ENCODE peak calls at places on chromosomes 12 and 14, in eight cellular contexts. S is uterus, Z is HCT116, Q is sigmoid colon, X is IMR-90, H is endothelial cell of umbilical vein, K is esophagus muscularis mucosa, L is adrenal gland. A is an unnamed sample.

GRCh38 chr12:68040450-68041075 is 51.3 kb downstream of the IFNG-AS1 start:
- DNase-seq in H (peak; percentile 70), Z (peak; percentile 65), S (peak; percentile 57), K (no peak), Q (peak; percentile 73), X (peak; percentile 73), L (peak; percentile 77), A (peak; percentile 80)

GRCh38 chr14:61355892-61356325 is 34.5 kb downstream of the PRKCH start:
- DNase-seq in H (peak; percentile 100), K (no peak), Q (peak; percentile 70), S (peak; percentile 74), L (peak; percentile 65), Z (peak; percentile 98), X (peak; percentile 11), A (no peak)

GRCh38 chr14:90820958-90821357 is 4.7 kb upstream of the TTC7B start:
- DNase-seq in X (peak; percentile 55), K (no peak), S (no peak), H (no peak), Q (no peak), L (no peak), Z (no peak), A (no peak)

GRCh38 chr12:107845226-107845979 is 70.9 kb downstream of the ASCL4 start:
- DNase-seq in K (no peak), Z (no peak), X (no peak), Q (no peak), L (no peak), H (no peak), S (no peak), A (no peak)

GRCh38 chr14:55448146-55448614 is 7.8 kb upstream of the TBPL2 start:
- DNase-seq in Q (no peak), L (peak; percentile 68), X (peak; percentile 97), Z (peak; percentile 100), H (peak; percentile 96), K (no peak), S (peak; percentile 43), A (no peak)

GRCh38 chr12:101608301-101609133 is 13.7 kb downstream of the MYBPC1 start:
- DNase-seq in K (no peak), H (no peak), L (no peak), Q (no peak), Z (no peak), X (no peak), S (no peak), A (peak; percentile 75)

GRCh38 chr12:86367137-86367536 is 110.9 kb upstream of the MGAT4C start:
- DNase-seq in Q (no peak), L (no peak), K (no peak), H (no peak), S (no peak), Z (no peak), X (no peak), A (no peak)

GRCh38 chr12:110179291-110179690 is 55.1 kb downstream of the IFT81 start:
- DNase-seq in H (no peak), K (no peak), X (peak; percentile 69), S (no peak), Q (no peak), Z (no peak), L (no peak), A (no peak)

GRCh38 chr14:73246387-73247150 is 9.3 kb downstream of the PAPLN start:
- DNase-seq in Q (no peak), X (no peak), S (no peak), K (no peak), L (no peak), H (no peak), Z (no peak), A (no peak)

GRCh38 chr14:72590577-72590976 is 303.3 kb downstream of the DPF3 start:
- DNase-seq in Q (no peak), Z (no peak), L (no peak), X (no peak), S (no peak), K (no peak), H (no peak), A (peak; percentile 66)

GRCh38 chr14:84988391-84988790 is 541.6 kb upstream of the FLRT2 start:
- DNase-seq in K (no peak), Q (no peak), S (no peak), H (no peak), L (no peak), X (no peak), Z (no peak), A (no peak)

GRCh38 chr12:126198966-126199692 is 1133.9 kb downstream of the AACS start:
- DNase-seq in S (no peak), Q (no peak), X (no peak), K (no peak), L (peak; percentile 10), Z (no peak), H (no peak), A (no peak)

GRCh38 chr14:89429206-89430091 is 12.4 kb upstream of the FOXN3 start:
- DNase-seq in X (peak; percentile 19), L (peak; percentile 23), Z (no peak), K (no peak), Q (peak; percentile 66), H (peak; percentile 46), S (no peak), A (peak; percentile 55)

GRCh38 chr14:36105401-36105800 is 71.1 kb downstream of the PTCSC3 start:
- DNase-seq in H (no peak), S (no peak), X (no peak), L (no peak), Q (no peak), K (no peak), Z (peak; percentile 40), A (no peak)

GRCh38 chr14:79281244-79282199 is 929.8 kb downstream of the DIO2 start:
- DNase-seq in H (no peak), L (no peak), S (no peak), K (no peak), X (no peak), Q (no peak), Z (no peak), A (no peak)

GRCh38 chr12:11650697-11651281 is 1.3 kb downstream of the ETV6 start:
- DNase-seq in H (peak; percentile 68), K (no peak), Z (no peak), L (peak; percentile 16), Q (no peak), X (peak; percentile 37), S (no peak), A (no peak)
- TF ChIP-seq POLR2A in H (peak; percentile 32), K (no peak), Z (no peak), L (no peak), Q (peak; percentile 2), X (no peak), S (no peak), A (peak; percentile 10)

GRCh38 chr14:70108419-70108818 is 80.3 kb downstream of the SLC8A3 start:
- DNase-seq in L (no peak), H (no peak), X (no peak), S (no peak), Q (no peak), K (peak; percentile 34), Z (no peak), A (no peak)
- H3K36me3 ChIP-seq in L (no peaks in the 10 kb centered on the region), H (no peaks in the 10 kb centered on the region), X (no peaks in the 10 kb centered on the region), S (no peaks in the 10 kb centered on the region), Q (no peaks in the 10 kb centered on the region), K (no peaks in the 10 kb centered on the region), Z (no peaks in the 10 kb centered on the region), A (no peaks in the 10 kb centered on the region)

DNA sequence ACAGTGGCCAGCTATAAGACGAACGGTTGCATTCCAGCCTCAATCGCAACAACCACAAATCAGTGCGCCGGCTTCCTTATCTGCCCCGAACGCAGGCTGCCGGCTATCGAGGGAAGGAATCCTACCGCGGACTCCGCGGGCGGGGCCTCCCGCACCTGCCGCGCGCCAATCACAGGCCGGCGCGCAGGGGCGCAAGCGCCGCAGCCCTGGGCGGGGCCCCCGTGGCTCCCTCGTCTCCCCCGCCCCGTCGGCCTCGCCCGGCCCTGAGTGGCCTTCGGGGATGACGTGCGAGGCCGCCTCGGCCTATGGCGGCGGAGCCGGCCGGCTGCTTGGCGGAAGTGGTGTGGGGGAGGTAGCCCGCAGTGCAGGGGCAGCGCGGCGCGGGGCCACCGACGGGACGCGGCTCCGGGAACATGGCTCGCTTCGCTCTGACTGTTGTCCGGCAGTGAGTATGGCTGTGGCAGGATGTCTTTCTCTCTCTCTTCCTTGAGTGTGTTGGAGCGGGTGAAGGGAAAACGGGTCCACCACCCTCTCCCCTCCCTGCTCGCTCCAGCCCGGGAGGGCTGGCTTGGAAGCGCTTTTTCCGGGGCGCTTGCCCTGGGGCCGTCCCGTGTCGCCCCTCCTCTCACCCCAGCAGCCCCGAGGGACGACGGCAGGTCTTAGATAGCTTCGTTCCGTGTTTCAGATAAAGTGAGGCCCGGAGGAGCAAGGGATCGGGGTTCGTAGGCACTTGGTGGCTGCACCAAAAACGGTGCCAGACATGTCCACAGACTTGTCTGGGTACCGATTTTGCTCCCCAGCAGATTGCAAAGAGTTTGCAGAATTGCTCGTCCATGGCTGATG is at the start of gene TIGAR:
- DNase-seq in Q (peak; percentile 97), H (peak; percentile 96), Z (peak; percentile 81), L (peak; percentile 95), S (peak; percentile 88), X (peak; percentile 93), K (peak; percentile 96), A (peak; percentile 97)
- TF ChIP-seq POLR2A in Q (peak; percentile 89), H (peak; percentile 94), Z (peak; percentile 50), L (peak; percentile 74), S (peak; percentile 32), X (peak; percentile 95), K (peak; percentile 88), A (peak; percentile 89)

GRCh38 chr14:77339407-77339806 is 18.6 kb downstream of the GSTZ1 start:
- DNase-seq in S (no peak), X (peak; percentile 82), L (no peak), K (no peak), Z (no peak), Q (no peak), H (no peak), A (no peak)
- H3K36me3 ChIP-seq in S (no peaks in the 10 kb centered on the region), X (peaks cover 8% of the 10 kb centered on the region), L (no peaks in the 10 kb centered on the region), K (peaks cover 29% of the 10 kb centered on the region), Z (no peaks in the 10 kb centered on the region), Q (peaks cover 11% of the 10 kb centered on the region), H (no peaks in the 10 kb centered on the region), A (no peaks in the 10 kb centered on the region)

DNA sequence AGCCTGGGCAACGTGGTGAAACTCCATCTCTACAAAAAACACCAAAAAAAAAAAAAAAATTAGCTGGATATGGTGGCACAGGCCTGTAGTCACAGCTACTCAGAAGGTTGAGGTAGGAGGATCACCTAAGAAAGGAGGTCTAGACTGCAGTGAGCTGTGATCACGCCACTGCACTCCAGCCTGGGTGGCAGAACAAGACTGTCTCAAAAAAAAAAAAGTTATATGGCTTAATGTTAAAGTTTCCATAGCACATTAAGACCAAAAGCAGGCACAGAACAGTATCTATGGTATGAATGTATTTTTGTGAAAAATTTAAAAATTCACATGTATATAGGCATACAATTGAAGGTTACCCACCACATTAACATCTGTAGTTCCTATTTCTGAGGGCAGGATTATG is 15.9 kb downstream of the CDKN1B start:
- DNase-seq in Z (no peak), K (no peak), X (no peak), H (no peak), L (no peak), S (no peak), Q (no peak), A (no peak)
- TF ChIP-seq POLR2A in Z (no peak), K (no peak), X (no peak), H (no peak), L (no peak), S (no peak), Q (no peak), A (no peak)

A was measured in Peyer's patch.